ENCODE peak calls at places on chromosome 15, in five cellular contexts. Y, S, E, G and C are unnamed samples.

GRCh38 chr15:59186501-59186900 is 20.1 kb upstream of the LDHAL6B start:
- DNase-seq in Y (no peak), S (no peak), E (no peak), G (no peak), C (no peak)

GRCh38 chr15:43932036-43932435 is 105.2 kb downstream of the WDR76 start:
- DNase-seq in Y (no peak), S (no peak), E (no peak), G (no peak), C (no peak)

GRCh38 chr15:68271854-68272471 is 5.6 kb upstream of the FEM1B start:
- DNase-seq in Y (no peak), S (peak; percentile 80), E (peak; percentile 65), G (peak; percentile 30), C (no peak)

GRCh38 chr15:60801336-60801735 is 322.4 kb upstream of the ICE2 start:
- DNase-seq in Y (no peak), S (no peak), E (no peak), G (no peak), C (no peak)

GRCh38 chr15:67520976-67521769 is at the start of gene C15orf61:
- DNase-seq in Y (peak; percentile 92), S (peak; percentile 85), E (peak; percentile 94), G (peak; percentile 84), C (peak; percentile 95)

GRCh38 chr15:70259030-70259424 is 161.3 kb upstream of the TLE3 start:
- DNase-seq in Y (peak; percentile 56), S (no peak), E (peak; percentile 85), G (no peak), C (no peak)

GRCh38 chr15:58604455-58604923 is 145.0 kb downstream of the ADAM10 start:
- DNase-seq in Y (no peak), S (no peak), E (peak; percentile 41), G (no peak), C (no peak)

GRCh38 chr15:76327191-76328105 is 9.1 kb upstream of the ISL2 start:
- DNase-seq in Y (no peak), S (no peak), E (no peak), G (no peak), C (no peak)

GRCh38 chr15:83036253-83036652 is 24.8 kb upstream of the C15orf40 start:
- DNase-seq in Y (no peak), S (no peak), E (no peak), G (no peak), C (no peak)

GRCh38 chr15:97566957-97567356 is 393.5 kb upstream of the ARRDC4 start:
- DNase-seq in Y (no peak), S (no peak), E (no peak), G (no peak), C (no peak)

GRCh38 chr15:33243393-33243792 is 48.9 kb upstream of the FMN1 start:
- DNase-seq in Y (no peak), S (no peak), E (no peak), G (no peak), C (no peak)

GRCh38 chr15:79349526-79349925 is 38.6 kb downstream of the TMED3 start:
- DNase-seq in Y (no peak), S (no peak), E (no peak), G (no peak), C (no peak)

GRCh38 chr15:84894743-84895425 is 10.4 kb downstream of the SLC28A1 start:
- DNase-seq in Y (no peak), S (no peak), E (no peak), G (no peak), C (no peak)

GRCh38 chr15:74332611-74333010 is 34.8 kb downstream of the CYP11A1 start:
- DNase-seq in Y (no peak), S (no peak), E (no peak), G (no peak), C (no peak)

DNA sequence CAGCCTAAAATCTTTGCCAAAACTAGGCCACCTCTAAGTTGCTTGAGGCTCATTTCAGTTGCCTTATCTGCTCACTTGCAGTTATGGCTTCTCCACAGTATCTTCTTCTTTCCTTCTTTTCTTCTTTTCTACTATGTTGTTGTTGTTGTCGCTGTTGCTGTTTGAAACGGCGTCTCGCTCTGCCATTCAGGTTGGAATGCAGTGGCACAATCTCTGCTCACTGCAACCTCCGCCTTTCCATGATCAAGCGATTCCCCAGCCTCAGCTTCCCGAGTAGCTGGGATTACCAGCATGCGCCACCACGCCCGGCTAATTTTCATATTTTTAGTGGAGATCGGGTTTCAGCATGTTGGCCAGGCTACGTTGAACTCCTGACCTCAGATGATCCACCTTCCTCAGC is 210.8 kb upstream of the NR2F2 start:
- DNase-seq in Y (no peak), S (no peak), E (no peak), G (peak; percentile 4), C (no peak)
- H3K9me2 ChIP-seq in Y (no peaks in the 10 kb centered on the region), S (no peaks in the 10 kb centered on the region), E (no peaks in the 10 kb centered on the region), G (no peaks in the 10 kb centered on the region), C (no peaks in the 10 kb centered on the region)

DNA sequence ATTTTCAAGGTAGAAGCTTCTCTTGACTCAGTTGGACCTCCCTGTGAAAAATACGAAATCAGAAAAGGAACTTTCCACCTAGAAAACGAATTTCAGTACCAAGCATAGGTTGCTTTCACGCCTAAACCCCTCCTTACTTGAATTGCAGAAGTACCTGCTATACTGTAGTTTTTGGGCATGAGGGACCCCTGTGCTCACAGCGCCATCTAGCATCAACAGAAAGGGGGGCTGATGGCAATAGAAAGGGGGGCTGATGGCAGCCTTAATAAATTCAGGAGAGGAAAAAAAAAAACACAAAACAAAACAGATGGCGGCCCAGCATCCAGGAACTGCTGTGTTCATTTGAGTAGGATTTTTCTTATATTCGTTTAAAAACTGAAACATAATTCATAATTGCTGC is 96.7 kb downstream of the NPAP1 start:
- DNase-seq in Y (no peak), S (no peak), E (no peak), G (peak; percentile 86), C (no peak)
- H3K4me2 ChIP-seq in Y (no peak overlapping the region), S (no peak overlapping the region), E (peak overlapping the region; percentile 68), G (peak overlapping the region; percentile 75), C (no peak overlapping the region)

GRCh38 chr15:81303241-81304225 is 20.4 kb downstream of the STARD5 start:
- DNase-seq in Y (no peak), S (no peak), E (no peak), G (peak; percentile 63), C (no peak)
- H3K9me2 ChIP-seq in Y (no peaks in the 10 kb centered on the region), S (no peaks in the 10 kb centered on the region), E (no peaks in the 10 kb centered on the region), G (no peaks in the 10 kb centered on the region), C (no peaks in the 10 kb centered on the region)

GRCh38 chr15:57391537-57391936 is 15.2 kb downstream of the CGNL1 start:
- DNase-seq in Y (no peak), S (no peak), E (no peak), G (no peak), C (no peak)
- H3K4me2 ChIP-seq in Y (no peak overlapping the region), S (no peak overlapping the region), E (no peak overlapping the region), G (peak overlapping the region; percentile 18), C (no peak overlapping the region)

DNA sequence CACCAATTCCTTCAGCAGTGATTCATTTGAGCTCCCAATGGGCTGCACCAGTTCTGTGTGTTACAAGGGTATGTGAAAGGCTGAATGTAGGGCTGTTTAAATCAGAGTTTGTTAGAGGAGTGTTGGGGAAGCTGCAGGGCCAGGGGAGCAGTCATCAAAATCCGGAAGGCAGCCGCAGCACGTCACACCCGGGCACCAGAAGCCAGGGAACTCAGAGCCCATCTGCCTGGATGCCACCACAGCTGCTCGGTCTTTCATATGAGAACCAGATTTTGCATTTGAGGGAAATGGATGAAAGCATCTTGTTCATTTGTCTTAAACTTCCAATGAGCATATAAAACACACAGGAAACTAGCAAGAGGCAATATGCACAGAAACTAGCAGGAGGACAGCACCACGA is 24.2 kb upstream of the NEO1 start:
- DNase-seq in Y (no peak), S (no peak), E (no peak), G (no peak), C (no peak)
- H3K9me2 ChIP-seq in Y (no peaks in the 10 kb centered on the region), S (no peaks in the 10 kb centered on the region), E (no peaks in the 10 kb centered on the region), G (peaks cover 5% of the 10 kb centered on the region), C (no peaks in the 10 kb centered on the region)

GRCh38 chr15:40844543-40844981 is 714 bp downstream of the SPINT1 start:
- DNase-seq in Y (no peak), S (no peak), E (peak; percentile 50), G (peak; percentile 59), C (no peak)

GRCh38 chr15:40845036-40845435 is 1.2 kb downstream of the SPINT1 start:
- DNase-seq in Y (no peak), S (no peak), E (peak; percentile 4), G (no peak), C (no peak)

GRCh38 chr15:40846846-40847224 is 3.0 kb downstream of the SPINT1 start:
- DNase-seq in Y (no peak), S (no peak), E (peak; percentile 65), G (no peak), C (no peak)

GRCh38 chr15:40845511-40846284 is 1.9 kb downstream of the SPINT1 start:
- DNase-seq in Y (no peak), S (no peak), E (peak; percentile 93), G (peak; percentile 59), C (no peak)

GRCh38 chr15:40847225-40847961 is 3.5 kb downstream of the SPINT1 start:
- DNase-seq in Y (peak; percentile 72), S (no peak), E (peak; percentile 93), G (peak; percentile 81), C (peak; percentile 82)
- H3K4me2 ChIP-seq in Y (peak overlapping the region; percentile 66), S (peak overlapping the region; percentile 99), E (peak overlapping the region; percentile 72), G (peak overlapping the region; percentile 100), C (peak overlapping the region; percentile 24)

GRCh38 chr15:85993116-85993515 is 86.6 kb upstream of the AGBL1 start:
- DNase-seq in Y (no peak), S (no peak), E (no peak), G (no peak), C (no peak)

GRCh38 chr15:85992224-85992623 is 87.4 kb upstream of the AGBL1 start:
- DNase-seq in Y (no peak), S (no peak), E (no peak), G (no peak), C (no peak)

DNA sequence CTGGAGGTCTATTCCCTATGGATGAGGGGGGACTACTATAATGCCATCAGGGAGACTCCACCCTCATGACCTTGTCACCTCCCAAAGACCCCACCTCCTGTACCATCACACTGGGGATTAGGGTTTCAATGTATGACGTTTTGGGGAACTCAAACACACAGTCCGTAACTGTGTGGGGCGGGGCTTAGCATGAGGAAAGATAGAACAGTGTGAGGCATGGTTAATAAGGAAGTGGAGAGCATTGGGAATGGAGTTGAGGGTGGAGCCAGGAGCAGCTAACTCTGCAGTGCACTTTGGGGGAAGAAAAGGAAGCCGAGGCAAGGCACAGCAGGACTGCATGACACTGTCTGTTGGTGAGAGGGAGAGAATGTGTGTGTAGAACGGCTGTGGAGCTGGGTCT is 90.9 kb upstream of the AGBL1 start:
- DNase-seq in Y (no peak), S (no peak), E (no peak), G (no peak), C (no peak)
- H3K9me2 ChIP-seq in Y (no peaks in the 10 kb centered on the region), S (no peaks in the 10 kb centered on the region), E (no peaks in the 10 kb centered on the region), G (no peaks in the 10 kb centered on the region), C (no peaks in the 10 kb centered on the region)

GRCh38 chr15:56837281-56837680 is 81.2 kb upstream of the TCF12 start:
- DNase-seq in Y (no peak), S (no peak), E (no peak), G (no peak), C (peak; percentile 51)

GRCh38 chr15:56831467-56831866 is 87.0 kb upstream of the TCF12 start:
- DNase-seq in Y (no peak), S (no peak), E (no peak), G (no peak), C (no peak)

GRCh38 chr15:56838085-56838484 is 80.4 kb upstream of the TCF12 start:
- DNase-seq in Y (peak; percentile 31), S (no peak), E (no peak), G (no peak), C (peak; percentile 85)

GRCh38 chr15:56835598-56836275 is 82.7 kb upstream of the TCF12 start:
- DNase-seq in Y (no peak), S (no peak), E (no peak), G (no peak), C (peak; percentile 59)

GRCh38 chr15:56832125-56832524 is 86.3 kb upstream of the TCF12 start:
- DNase-seq in Y (no peak), S (no peak), E (peak; percentile 10), G (no peak), C (no peak)
- H3K4me2 ChIP-seq in Y (no peak overlapping the region), S (no peak overlapping the region), E (peak overlapping the region; percentile 5), G (no peak overlapping the region), C (no peak overlapping the region)